ENCODE peak calls at places on chromosomes 16 and 17, in nine cellular contexts. One of them, this sample, is unnamed.

GRCh38 chr16:66525396-66526180 is 24.3 kb downstream of the TK2 start:
- DNase-seq in CD8-positive, alpha-beta T cell: no peak
- DNase-seq in esophagus squamous epithelium: no peak
- DNase-seq in Panc1: no peak
- DNase-seq in mucosa of descending colon: no peak
- DNase-seq in heart left ventricle: no peak
- DNase-seq in CD8-positive, alpha-beta memory T cell: no peak
- DNase-seq in left ventricle myocardium inferior: no peak
- DNase-seq in thoracic aorta: no peak
- DNase-seq in this sample: no peak

GRCh38 chr17:65324977-65325376 is 187.8 kb downstream of the RGS9 start:
- DNase-seq in mucosa of descending colon: no peak
- DNase-seq in esophagus squamous epithelium: no peak
- DNase-seq in left ventricle myocardium inferior: no peak
- DNase-seq in Panc1: no peak
- DNase-seq in thoracic aorta: no peak
- DNase-seq in CD8-positive, alpha-beta T cell: no peak
- DNase-seq in CD8-positive, alpha-beta memory T cell: no peak
- DNase-seq in heart left ventricle: peak; percentile 25
- DNase-seq in this sample: no peak

GRCh38 chr17:57257213-57257873 is 1.0 kb downstream of the MSI2 start:
- DNase-seq in CD8-positive, alpha-beta memory T cell: peak; percentile 23
- DNase-seq in left ventricle myocardium inferior: no peak
- DNase-seq in Panc1: no peak
- DNase-seq in thoracic aorta: no peak
- DNase-seq in mucosa of descending colon: peak; percentile 36
- DNase-seq in CD8-positive, alpha-beta T cell: no peak
- DNase-seq in esophagus squamous epithelium: no peak
- DNase-seq in heart left ventricle: no peak
- DNase-seq in this sample: no peak

GRCh38 chr16:47204736-47205499 is 61.2 kb upstream of the NETO2 start:
- DNase-seq in left ventricle myocardium inferior: no peak
- DNase-seq in mucosa of descending colon: no peak
- DNase-seq in esophagus squamous epithelium: no peak
- DNase-seq in Panc1: no peak
- DNase-seq in heart left ventricle: no peak
- DNase-seq in CD8-positive, alpha-beta memory T cell: no peak
- DNase-seq in thoracic aorta: no peak
- DNase-seq in CD8-positive, alpha-beta T cell: no peak
- DNase-seq in this sample: no peak

GRCh38 chr16:8961811-8962390 is 1.8 kb downstream of the USP7 start:
- DNase-seq in heart left ventricle: no peak
- DNase-seq in thoracic aorta: no peak
- DNase-seq in CD8-positive, alpha-beta T cell: no peak
- DNase-seq in Panc1: no peak
- DNase-seq in CD8-positive, alpha-beta memory T cell: no peak
- DNase-seq in left ventricle myocardium inferior: no peak
- DNase-seq in esophagus squamous epithelium: no peak
- DNase-seq in mucosa of descending colon: no peak
- DNase-seq in this sample: no peak

GRCh38 chr16:77057161-77057736 is 133.7 kb upstream of the MON1B start:
- DNase-seq in thoracic aorta: no peak
- DNase-seq in Panc1: no peak
- DNase-seq in heart left ventricle: no peak
- DNase-seq in left ventricle myocardium inferior: no peak
- DNase-seq in mucosa of descending colon: no peak
- DNase-seq in esophagus squamous epithelium: no peak
- DNase-seq in CD8-positive, alpha-beta memory T cell: no peak
- DNase-seq in CD8-positive, alpha-beta T cell: no peak
- DNase-seq in this sample: no peak

GRCh38 chr17:4643676-4644075 is 2.2 kb upstream of the ALOX15 start:
- DNase-seq in esophagus squamous epithelium: no peak
- DNase-seq in heart left ventricle: no peak
- DNase-seq in thoracic aorta: no peak
- DNase-seq in CD8-positive, alpha-beta T cell: no peak
- DNase-seq in Panc1: no peak
- DNase-seq in CD8-positive, alpha-beta memory T cell: no peak
- DNase-seq in left ventricle myocardium inferior: no peak
- DNase-seq in mucosa of descending colon: peak; percentile 57
- DNase-seq in this sample: no peak

GRCh38 chr17:42411321-42411820 is 11.7 kb downstream of the CAVIN1 start:
- DNase-seq in thoracic aorta: no peak
- DNase-seq in CD8-positive, alpha-beta T cell: no peak
- DNase-seq in Panc1: no peak
- DNase-seq in left ventricle myocardium inferior: no peak
- DNase-seq in mucosa of descending colon: no peak
- DNase-seq in heart left ventricle: no peak
- DNase-seq in esophagus squamous epithelium: no peak
- DNase-seq in CD8-positive, alpha-beta memory T cell: no peak
- DNase-seq in this sample: no peak

GRCh38 chr16:65301029-65301428 is 179.2 kb upstream of the CDH11 start:
- DNase-seq in thoracic aorta: no peak
- DNase-seq in heart left ventricle: no peak
- DNase-seq in mucosa of descending colon: no peak
- DNase-seq in CD8-positive, alpha-beta T cell: no peak
- DNase-seq in Panc1: no peak
- DNase-seq in CD8-positive, alpha-beta memory T cell: no peak
- DNase-seq in esophagus squamous epithelium: no peak
- DNase-seq in left ventricle myocardium inferior: no peak
- DNase-seq in this sample: no peak

GRCh38 chr17:47846741-47847340 is 4.1 kb downstream of the SP6 start:
- DNase-seq in CD8-positive, alpha-beta T cell: no peak
- DNase-seq in mucosa of descending colon: no peak
- DNase-seq in left ventricle myocardium inferior: no peak
- DNase-seq in CD8-positive, alpha-beta memory T cell: no peak
- DNase-seq in thoracic aorta: no peak
- DNase-seq in esophagus squamous epithelium: no peak
- DNase-seq in Panc1: no peak
- DNase-seq in heart left ventricle: no peak
- DNase-seq in this sample: no peak

GRCh38 chr16:4615389-4616046 is 830 bp upstream of the UBALD1 start:
- DNase-seq in mucosa of descending colon: peak; percentile 69
- DNase-seq in left ventricle myocardium inferior: peak; percentile 36
- DNase-seq in esophagus squamous epithelium: no peak
- DNase-seq in thoracic aorta: no peak
- DNase-seq in CD8-positive, alpha-beta T cell: no peak
- DNase-seq in heart left ventricle: peak; percentile 54
- DNase-seq in CD8-positive, alpha-beta memory T cell: no peak
- DNase-seq in Panc1: no peak
- DNase-seq in this sample: no peak

GRCh38 chr16:24544640-24545039 is 5.3 kb downstream of the RBBP6 start:
- DNase-seq in Panc1: no peak
- DNase-seq in mucosa of descending colon: no peak
- DNase-seq in esophagus squamous epithelium: no peak
- DNase-seq in thoracic aorta: no peak
- DNase-seq in CD8-positive, alpha-beta T cell: no peak
- DNase-seq in left ventricle myocardium inferior: no peak
- DNase-seq in CD8-positive, alpha-beta memory T cell: no peak
- DNase-seq in heart left ventricle: no peak
- DNase-seq in this sample: no peak

GRCh38 chr16:58280846-58281301 is 14.0 kb downstream of the PRSS54 start:
- DNase-seq in left ventricle myocardium inferior: no peak
- DNase-seq in thoracic aorta: no peak
- DNase-seq in esophagus squamous epithelium: no peak
- DNase-seq in mucosa of descending colon: no peak
- DNase-seq in CD8-positive, alpha-beta memory T cell: no peak
- DNase-seq in CD8-positive, alpha-beta T cell: no peak
- DNase-seq in Panc1: no peak
- DNase-seq in heart left ventricle: no peak
- DNase-seq in this sample: no peak

GRCh38 chr17:77944390-77945222 is 13.9 kb upstream of the TNRC6C start:
- DNase-seq in CD8-positive, alpha-beta T cell: no peak
- DNase-seq in esophagus squamous epithelium: no peak
- DNase-seq in left ventricle myocardium inferior: no peak
- DNase-seq in heart left ventricle: no peak
- DNase-seq in mucosa of descending colon: no peak
- DNase-seq in Panc1: no peak
- DNase-seq in thoracic aorta: no peak
- DNase-seq in CD8-positive, alpha-beta memory T cell: no peak
- DNase-seq in this sample: no peak

GRCh38 chr16:27080870-27081269 is 14.1 kb downstream of the C16orf82 start:
- DNase-seq in thoracic aorta: no peak
- DNase-seq in CD8-positive, alpha-beta T cell: no peak
- DNase-seq in mucosa of descending colon: no peak
- DNase-seq in Panc1: no peak
- DNase-seq in heart left ventricle: no peak
- DNase-seq in esophagus squamous epithelium: no peak
- DNase-seq in CD8-positive, alpha-beta memory T cell: no peak
- DNase-seq in left ventricle myocardium inferior: no peak
- DNase-seq in this sample: no peak

GRCh38 chr17:60390881-60391418 is 983 bp downstream of the USP32 start:
- DNase-seq in left ventricle myocardium inferior: no peak
- DNase-seq in thoracic aorta: no peak
- DNase-seq in CD8-positive, alpha-beta T cell: peak; percentile 11
- DNase-seq in CD8-positive, alpha-beta memory T cell: no peak
- DNase-seq in heart left ventricle: no peak
- DNase-seq in mucosa of descending colon: peak; percentile 53
- DNase-seq in esophagus squamous epithelium: no peak
- DNase-seq in Panc1: no peak
- DNase-seq in this sample: no peak

GRCh38 chr16:89210904-89211515 is 6.5 kb upstream of the ZNF778 start:
- DNase-seq in left ventricle myocardium inferior: no peak
- DNase-seq in CD8-positive, alpha-beta memory T cell: no peak
- DNase-seq in esophagus squamous epithelium: no peak
- DNase-seq in CD8-positive, alpha-beta T cell: no peak
- DNase-seq in thoracic aorta: no peak
- DNase-seq in heart left ventricle: no peak
- DNase-seq in Panc1: no peak
- DNase-seq in mucosa of descending colon: no peak
- DNase-seq in this sample: no peak
- H3K9me3 ChIP-seq in left ventricle myocardium inferior: no peaks in the 10 kb centered on the region
- H3K9me3 ChIP-seq in CD8-positive, alpha-beta memory T cell: no peaks in the 10 kb centered on the region
- H3K9me3 ChIP-seq in esophagus squamous epithelium: no peaks in the 10 kb centered on the region
- H3K9me3 ChIP-seq in CD8-positive, alpha-beta T cell: no peaks in the 10 kb centered on the region
- H3K9me3 ChIP-seq in thoracic aorta: no peaks in the 10 kb centered on the region
- H3K9me3 ChIP-seq in heart left ventricle: no peaks in the 10 kb centered on the region
- H3K9me3 ChIP-seq in Panc1: no peaks in the 10 kb centered on the region
- H3K9me3 ChIP-seq in mucosa of descending colon: no peaks in the 10 kb centered on the region
- H3K9me3 ChIP-seq in this sample: no peaks in the 10 kb centered on the region

GRCh38 chr17:19703776-19704371 is 12.5 kb downstream of the SLC47A2 start:
- DNase-seq in CD8-positive, alpha-beta memory T cell: no peak
- DNase-seq in heart left ventricle: no peak
- DNase-seq in esophagus squamous epithelium: no peak
- DNase-seq in thoracic aorta: no peak
- DNase-seq in Panc1: no peak
- DNase-seq in mucosa of descending colon: no peak
- DNase-seq in CD8-positive, alpha-beta T cell: no peak
- DNase-seq in left ventricle myocardium inferior: no peak
- DNase-seq in this sample: no peak
- H3K4me3 ChIP-seq in CD8-positive, alpha-beta memory T cell: no peak overlapping the region
- H3K4me3 ChIP-seq in heart left ventricle: no peak overlapping the region
- H3K4me3 ChIP-seq in esophagus squamous epithelium: no peak overlapping the region
- H3K4me3 ChIP-seq in thoracic aorta: no peak overlapping the region
- H3K4me3 ChIP-seq in Panc1: no peak overlapping the region
- H3K4me3 ChIP-seq in mucosa of descending colon: no peak overlapping the region
- H3K4me3 ChIP-seq in CD8-positive, alpha-beta T cell: no peak overlapping the region
- H3K4me3 ChIP-seq in left ventricle myocardium inferior: no peak overlapping the region
- H3K4me3 ChIP-seq in this sample: no peak overlapping the region

GRCh38 chr17:913207-913606 is 66.4 kb downstream of the NXN start:
- DNase-seq in left ventricle myocardium inferior: no peak
- DNase-seq in CD8-positive, alpha-beta T cell: no peak
- DNase-seq in esophagus squamous epithelium: no peak
- DNase-seq in mucosa of descending colon: no peak
- DNase-seq in Panc1: no peak
- DNase-seq in CD8-positive, alpha-beta memory T cell: no peak
- DNase-seq in thoracic aorta: no peak
- DNase-seq in heart left ventricle: no peak
- DNase-seq in this sample: no peak

GRCh38 chr17:916315-916714 is 63.3 kb downstream of the NXN start:
- DNase-seq in thoracic aorta: no peak
- DNase-seq in left ventricle myocardium inferior: no peak
- DNase-seq in CD8-positive, alpha-beta T cell: no peak
- DNase-seq in esophagus squamous epithelium: no peak
- DNase-seq in CD8-positive, alpha-beta memory T cell: no peak
- DNase-seq in Panc1: no peak
- DNase-seq in mucosa of descending colon: no peak
- DNase-seq in heart left ventricle: no peak
- DNase-seq in this sample: no peak

GRCh38 chr17:917391-917811 is 62.2 kb downstream of the NXN start:
- DNase-seq in heart left ventricle: peak; percentile 40
- DNase-seq in thoracic aorta: no peak
- DNase-seq in Panc1: no peak
- DNase-seq in CD8-positive, alpha-beta T cell: no peak
- DNase-seq in CD8-positive, alpha-beta memory T cell: no peak
- DNase-seq in left ventricle myocardium inferior: no peak
- DNase-seq in esophagus squamous epithelium: no peak
- DNase-seq in mucosa of descending colon: no peak
- DNase-seq in this sample: no peak

GRCh38 chr17:918102-918740 is 61.4 kb downstream of the NXN start:
- DNase-seq in mucosa of descending colon: no peak
- DNase-seq in thoracic aorta: no peak
- DNase-seq in CD8-positive, alpha-beta memory T cell: no peak
- DNase-seq in left ventricle myocardium inferior: no peak
- DNase-seq in esophagus squamous epithelium: no peak
- DNase-seq in CD8-positive, alpha-beta T cell: no peak
- DNase-seq in Panc1: no peak
- DNase-seq in heart left ventricle: no peak
- DNase-seq in this sample: no peak

GRCh38 chr17:915416-916201 is 64.0 kb downstream of the NXN start:
- DNase-seq in esophagus squamous epithelium: no peak
- DNase-seq in left ventricle myocardium inferior: no peak
- DNase-seq in CD8-positive, alpha-beta memory T cell: no peak
- DNase-seq in Panc1: no peak
- DNase-seq in mucosa of descending colon: no peak
- DNase-seq in CD8-positive, alpha-beta T cell: no peak
- DNase-seq in heart left ventricle: peak; percentile 63
- DNase-seq in thoracic aorta: no peak
- DNase-seq in this sample: no peak
- H3K9me3 ChIP-seq in esophagus squamous epithelium: no peaks in the 10 kb centered on the region
- H3K9me3 ChIP-seq in left ventricle myocardium inferior: no peaks in the 10 kb centered on the region
- H3K9me3 ChIP-seq in CD8-positive, alpha-beta memory T cell: no peaks in the 10 kb centered on the region
- H3K9me3 ChIP-seq in Panc1: no peaks in the 10 kb centered on the region
- H3K9me3 ChIP-seq in mucosa of descending colon: no peaks in the 10 kb centered on the region
- H3K9me3 ChIP-seq in CD8-positive, alpha-beta T cell: no peaks in the 10 kb centered on the region
- H3K9me3 ChIP-seq in heart left ventricle: no peaks in the 10 kb centered on the region
- H3K9me3 ChIP-seq in thoracic aorta: no peaks in the 10 kb centered on the region
- H3K9me3 ChIP-seq in this sample: no peaks in the 10 kb centered on the region

DNA sequence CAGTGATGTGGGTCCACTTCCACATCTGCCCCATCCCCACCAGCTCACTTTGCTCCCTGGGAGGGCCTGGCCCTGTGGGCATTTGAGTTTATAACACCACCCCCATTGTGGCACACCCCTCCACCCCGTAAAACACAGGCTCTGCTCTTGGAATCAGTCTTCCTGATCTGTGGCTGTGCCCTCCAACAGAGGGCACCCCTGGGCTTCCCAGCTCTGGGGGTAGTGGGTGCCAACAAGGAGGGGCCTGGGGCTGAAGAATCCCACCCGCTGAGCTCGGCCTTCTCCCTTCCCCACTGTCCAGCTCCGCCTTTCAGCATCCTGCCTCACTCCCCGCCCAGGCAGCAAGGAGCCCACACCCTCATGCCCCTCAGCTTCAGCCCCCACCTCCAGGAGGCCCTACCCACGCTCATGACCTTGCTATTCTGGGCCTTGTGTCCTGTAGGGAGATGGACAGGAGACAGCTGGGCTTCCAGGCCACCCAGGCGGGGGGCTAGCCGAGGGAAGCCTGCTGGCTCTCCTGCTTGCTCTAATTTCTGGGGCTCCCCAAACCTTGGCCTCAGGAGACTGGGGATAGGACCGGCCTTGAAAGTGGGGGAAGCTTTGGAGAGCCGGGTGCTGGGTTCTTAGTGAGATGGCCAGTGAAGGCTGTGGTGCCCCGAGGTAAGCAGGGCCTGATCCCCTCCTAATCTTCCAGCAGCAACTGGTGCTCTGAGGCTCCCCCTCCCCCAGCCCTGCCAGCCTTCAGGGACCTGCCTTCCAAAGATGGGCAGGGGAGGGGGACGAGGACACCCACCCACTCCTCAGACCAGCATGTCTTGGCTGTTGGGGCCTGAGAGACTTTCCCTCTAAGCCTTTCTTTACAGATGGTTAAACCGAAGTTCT is 2.9 kb upstream of the ATP2A1 start:
- DNase-seq in Panc1: no peak
- DNase-seq in CD8-positive, alpha-beta T cell: no peak
- DNase-seq in CD8-positive, alpha-beta memory T cell: no peak
- DNase-seq in heart left ventricle: no peak
- DNase-seq in mucosa of descending colon: no peak
- DNase-seq in left ventricle myocardium inferior: no peak
- DNase-seq in esophagus squamous epithelium: no peak
- DNase-seq in thoracic aorta: no peak
- DNase-seq in this sample: no peak
- H3K4me3 ChIP-seq in Panc1: no peak overlapping the region
- H3K4me3 ChIP-seq in CD8-positive, alpha-beta T cell: no peak overlapping the region
- H3K4me3 ChIP-seq in CD8-positive, alpha-beta memory T cell: no peak overlapping the region
- H3K4me3 ChIP-seq in heart left ventricle: no peak overlapping the region
- H3K4me3 ChIP-seq in mucosa of descending colon: no peak overlapping the region
- H3K4me3 ChIP-seq in left ventricle myocardium inferior: no peak overlapping the region
- H3K4me3 ChIP-seq in esophagus squamous epithelium: no peak overlapping the region
- H3K4me3 ChIP-seq in thoracic aorta: no peak overlapping the region
- H3K4me3 ChIP-seq in this sample: no peak overlapping the region